ENCODE peak calls at places on chromosomes 4 and X, in ten cellular contexts. H is transverse colon; X is GM20000; G is cardiac muscle cell; M is pancreas; Z is left lung; Y is RWPE1; R is CD8-positive, alpha-beta T cell; D is suprapubic skin; C is choroid plexus epithelial cell. T is an unnamed sample.

GRCh38 chr4:111952708-111953107 is 192.5 kb upstream of the FAM241A start:
- DNase-seq in C (no peak), H (no peak), D (no peak), M (no peak), Y (no peak), G (no peak), Z (no peak), R (no peak), X (no peak), T (no peak)

GRCh38 chr4:140718240-140718639 is 37.9 kb downstream of the TBC1D9 start:
- DNase-seq in C (peak), M (no peak), X (no peak), H (no peak), G (peak), R (no peak), Z (no peak), D (no peak), Y (no peak), T (no peak)

GRCh38 chr4:159944477-159944876 is 841.6 kb downstream of the RAPGEF2 start:
- DNase-seq in Y (no peak), G (no peak), R (no peak), H (no peak), C (no peak), Z (no peak), M (no peak), X (no peak), D (no peak), T (no peak)

GRCh38 chr4:79292008-79292407 is 33.9 kb downstream of the NAA11 start:
- DNase-seq in Z (no peak), D (no peak), X (peak), C (no peak), Y (no peak), G (no peak), M (no peak), H (no peak), R (no peak), T (peak)

GRCh38 chr4:6466756-6467381 is 5.5 kb downstream of the PPP2R2C start:
- DNase-seq in G (no peak), D (peak), Y (no peak), R (no peak), X (no peak), H (no peak), C (no peak), Z (no peak), M (no peak), T (peak)

GRCh38 chr4:8765084-8765483 is 106.6 kb downstream of the HMX1 start:
- DNase-seq in Y (no peak), Z (peak), H (no peak), R (no peak), M (no peak), X (no peak), C (no peak), D (peak), G (no peak), T (no peak)

GRCh38 chr4:8274772-8275241 is 5.3 kb downstream of the HTRA3 start:
- DNase-seq in D (peak), Z (peak), G (peak), X (no peak), H (peak), M (peak), Y (no peak), C (peak), R (no peak), T (no peak)

GRCh38 chr4:60313616-60314015 is 886.5 kb upstream of the ADGRL3 start:
- DNase-seq in Y (no peak), X (no peak), C (peak), G (no peak), D (no peak), Z (no peak), R (no peak), M (no peak), H (no peak), T (no peak)

GRCh38 chrX:2928583-2929434 is at the start of gene ARSD:
- DNase-seq in M (peak), Z (peak), X (peak), C (peak), H (peak), Y (peak), G (peak), D (peak), R (peak), T (peak)

GRCh38 chr4:140252742-140253555 is 99.0 kb upstream of the MAML3 start:
- DNase-seq in C (peak), R (peak), Z (peak), D (peak), G (peak), M (peak), Y (peak), X (peak), H (peak), T (peak)

GRCh38 chr4:145909331-145909730 is 29.3 kb downstream of the ZNF827 start:
- DNase-seq in Y (peak), X (no peak), Z (no peak), M (peak), D (no peak), H (peak), C (no peak), G (peak), R (no peak), T (no peak)

GRCh38 chr4:174340714-174341113 is 57.0 kb downstream of the CEP44 start:
- DNase-seq in Y (no peak), C (no peak), Z (no peak), G (no peak), D (no peak), H (no peak), M (no peak), R (no peak), X (no peak), T (no peak)

GRCh38 chr4:5357863-5358262 is 306.6 kb downstream of the STK32B start:
- DNase-seq in D (no peak), G (no peak), Y (no peak), R (no peak), X (no peak), C (no peak), H (no peak), M (no peak), Z (no peak), T (no peak)

GRCh38 chr4:35358001-35358584 is 886.2 kb downstream of the ARAP2 start:
- DNase-seq in G (no peak), M (no peak), H (no peak), Y (no peak), R (no peak), C (no peak), X (no peak), D (no peak), Z (no peak), T (no peak)

GRCh38 chr4:19807505-19807904 is 444.2 kb upstream of the SLIT2 start:
- DNase-seq in C (peak), H (no peak), M (no peak), Z (no peak), X (no peak), Y (peak), R (no peak), G (peak), D (no peak), T (no peak)

DNA sequence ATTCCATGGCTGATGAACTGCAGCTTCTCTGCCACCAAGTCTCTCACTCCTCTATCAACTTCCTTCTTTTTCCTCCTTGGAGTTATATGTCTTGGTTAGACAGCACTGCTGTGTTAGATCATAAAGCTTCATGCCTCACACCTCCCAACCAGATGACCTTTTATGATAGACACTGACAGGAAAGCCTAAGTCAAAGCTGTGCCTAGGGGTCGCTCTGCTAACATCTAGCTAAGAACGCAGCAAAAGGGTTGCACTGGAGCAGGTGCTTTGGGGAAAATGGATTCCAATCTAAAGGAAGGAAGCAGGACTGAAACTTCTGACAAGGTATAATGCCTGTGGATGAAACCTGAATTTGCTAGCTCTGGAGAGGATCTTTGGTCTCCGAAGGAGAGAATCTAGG is 509.7 kb downstream of the SMARCA1 start:
- DNase-seq in R (no peak), Y (no peak), Z (no peak), G (no peak), D (no peak), M (no peak), H (no peak), C (no peak), X (no peak), T (no peak)
- TF ChIP-seq CTCF in R (no peak), Y (no peak), Z (no peak), G (no peak), D (no peak), M (no peak), H (no peak), C (no peak), X (no peak), T (no peak)

GRCh38 chr4:108965031-108965430 is 202.2 kb upstream of the ETNPPL start:
- DNase-seq in Z (no peak), G (peak), D (no peak), C (no peak), H (no peak), Y (no peak), M (no peak), X (no peak), R (no peak), T (no peak)

GRCh38 chr4:108965472-108966076 is 202.7 kb upstream of the ETNPPL start:
- DNase-seq in Z (no peak), D (no peak), X (no peak), Y (no peak), R (no peak), H (no peak), M (no peak), G (no peak), C (no peak), T (no peak)

GRCh38 chr4:108959497-108959896 is 196.6 kb upstream of the ETNPPL start:
- DNase-seq in H (no peak), Y (no peak), D (no peak), R (no peak), X (no peak), G (peak), C (peak), Z (no peak), M (no peak), T (no peak)

GRCh38 chr4:108963910-108964309 is 201.1 kb upstream of the ETNPPL start:
- DNase-seq in Z (no peak), C (no peak), Y (no peak), D (no peak), M (no peak), X (no peak), R (no peak), G (no peak), H (no peak), T (no peak)
- TF ChIP-seq CTCF in Z (no peak), C (no peak), Y (no peak), D (no peak), M (no peak), X (no peak), R (no peak), G (no peak), H (no peak), T (no peak)

DNA sequence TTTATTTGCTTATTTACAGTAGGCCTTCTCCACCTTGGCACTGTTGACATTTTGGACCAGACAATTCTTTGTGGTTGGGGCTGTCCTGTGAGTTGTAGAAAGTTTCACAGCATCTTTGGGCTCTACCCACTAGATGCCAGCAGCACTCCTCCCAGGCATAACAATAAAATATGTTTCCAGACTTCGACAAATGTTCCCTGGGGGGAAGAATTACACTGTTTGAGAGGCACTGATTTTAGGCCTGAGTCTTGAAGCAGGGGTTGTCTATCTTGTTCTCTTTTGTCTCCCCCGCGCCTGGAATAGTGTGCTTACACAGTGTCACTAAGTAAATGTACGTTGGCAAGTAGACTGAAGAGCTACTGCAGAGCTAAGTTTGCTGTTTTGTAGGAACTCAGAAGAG is 254.4 kb upstream of the BOD1L1 start:
- DNase-seq in X (no peak), R (no peak), Y (no peak), Z (no peak), D (no peak), G (peak), M (no peak), H (no peak), C (peak), T (no peak)
- TF ChIP-seq CTCF in X (no peak), R (no peak), Y (no peak), Z (no peak), D (no peak), G (peak), M (no peak), H (no peak), C (peak), T (no peak)

GRCh38 chr4:163744861-163745260 is 250.4 kb downstream of the TMA16 start:
- DNase-seq in D (no peak), Y (no peak), C (no peak), X (peak), R (no peak), M (no peak), G (no peak), H (no peak), Z (no peak), T (peak)

GRCh38 chr4:163748474-163748873 is 254.0 kb downstream of the TMA16 start:
- DNase-seq in G (no peak), H (no peak), C (peak), D (no peak), R (no peak), X (no peak), Z (peak), M (no peak), Y (peak), T (no peak)
- TF ChIP-seq CTCF in G (no peak), H (no peak), C (no peak), D (no peak), R (no peak), X (no peak), Z (no peak), M (no peak), Y (no peak), T (no peak)

GRCh38 chr4:110074570-110074969 is 123.8 kb downstream of the ELOVL6 start:
- DNase-seq in Z (no peak), M (no peak), X (no peak), G (no peak), H (peak), Y (no peak), C (no peak), D (no peak), R (no peak), T (no peak)
- TF ChIP-seq CTCF in Z (no peak), M (no peak), X (no peak), G (no peak), H (no peak), Y (no peak), C (no peak), D (no peak), R (no peak), T (no peak)

GRCh38 chr4:39658756-39659155 is 20.1 kb upstream of the SMIM14 start:
- DNase-seq in G (no peak), Z (no peak), M (no peak), D (no peak), H (no peak), X (no peak), R (no peak), Y (no peak), C (peak), T (no peak)
- TF ChIP-seq CTCF in G (peak), Z (peak), M (no peak), D (no peak), H (no peak), X (no peak), R (no peak), Y (no peak), C (peak), T (peak)

DNA sequence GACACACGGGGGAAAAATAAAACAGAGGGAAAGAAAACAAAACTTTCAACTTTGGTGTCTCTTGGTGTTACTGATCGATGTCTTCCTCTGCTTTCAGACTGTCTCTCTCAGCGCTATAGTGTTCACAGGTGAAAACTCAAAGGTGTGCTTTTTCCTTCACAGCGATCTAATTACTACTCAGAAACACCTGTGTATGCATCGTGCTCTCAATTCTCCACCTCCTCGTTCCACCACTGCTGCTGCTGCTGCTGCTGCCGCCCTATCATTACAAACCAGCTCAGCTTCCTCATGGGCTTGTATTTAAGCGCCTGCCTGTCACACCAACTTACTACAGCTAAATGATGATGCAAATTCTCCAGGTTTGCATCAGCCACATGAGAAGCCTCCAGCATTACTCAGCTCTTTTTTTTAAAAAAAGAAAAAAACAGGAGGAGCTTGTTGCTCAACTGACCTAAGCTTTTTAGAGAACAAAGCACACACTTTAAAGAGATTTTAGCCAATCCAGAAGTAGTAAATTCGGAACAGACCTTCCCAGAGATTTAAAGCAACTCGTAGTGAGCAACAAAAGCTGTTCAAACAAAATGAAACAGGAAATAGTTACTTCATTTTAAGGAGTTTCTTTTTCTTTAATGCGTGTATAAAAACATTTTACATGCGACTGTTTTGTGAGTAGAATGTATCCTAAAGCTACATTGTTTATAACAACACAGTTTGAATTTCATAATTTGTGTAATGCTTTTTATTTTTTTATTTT is at the start of gene SLC7A11:
- DNase-seq in R (no peak), X (peak), M (peak), Y (peak), G (peak), D (no peak), Z (no peak), H (peak), C (peak), T (peak)
- TF ChIP-seq CTCF in R (no peak), X (no peak), M (peak), Y (no peak), G (no peak), D (no peak), Z (no peak), H (peak), C (peak), T (no peak)

GRCh38 chrX:80556148-80556547 is 135.9 kb downstream of the TENT5D start:
- DNase-seq in Z (no peak), G (no peak), D (no peak), H (no peak), X (no peak), R (no peak), C (no peak), M (no peak), Y (no peak), T (no peak)

GRCh38 chrX:80550722-80551121 is 130.5 kb downstream of the TENT5D start:
- DNase-seq in M (no peak), X (no peak), Z (no peak), Y (no peak), D (no peak), C (no peak), R (no peak), G (no peak), H (no peak), T (no peak)
- TF ChIP-seq CTCF in M (no peak), X (no peak), Z (no peak), Y (no peak), D (no peak), C (no peak), R (no peak), G (no peak), H (no peak), T (no peak)

GRCh38 chrX:115949900-115950822 is 220.4 kb upstream of the AGTR2 start:
- DNase-seq in C (no peak), D (no peak), G (no peak), Z (no peak), M (peak), X (no peak), H (peak), Y (no peak), R (no peak), T (peak)
- TF ChIP-seq CTCF in C (no peak), D (no peak), G (no peak), Z (no peak), M (peak), X (no peak), H (no peak), Y (no peak), R (no peak), T (no peak)

DNA sequence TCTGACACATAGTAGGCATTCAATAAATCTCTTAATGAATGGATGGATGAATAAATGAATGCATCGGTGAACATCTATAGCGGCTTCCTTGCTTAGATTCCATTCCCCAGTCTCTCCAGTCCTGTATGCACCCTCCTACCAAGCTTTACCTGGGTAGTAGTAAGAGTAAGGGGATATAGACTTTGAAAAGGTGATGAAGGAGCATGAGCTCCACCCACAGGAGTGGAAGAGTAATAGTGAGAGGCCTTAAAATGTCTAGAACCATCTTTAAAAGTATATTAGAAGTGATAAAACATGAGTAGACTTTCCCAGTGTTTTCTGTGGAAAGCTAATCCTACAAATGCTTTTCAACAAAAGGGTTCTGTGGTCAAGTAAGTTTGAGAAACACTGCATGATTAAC is 35.5 kb upstream of the GPC3 start:
- DNase-seq in D (no peak), X (no peak), Y (no peak), R (no peak), G (peak), C (no peak), M (no peak), H (no peak), Z (no peak), T (no peak)
- TF ChIP-seq CTCF in D (no peak), X (no peak), Y (no peak), R (no peak), G (no peak), C (no peak), M (no peak), H (no peak), Z (no peak), T (no peak)

T was measured in GM13976.